ENCODE peak calls at places on chromosomes 12 and 14, in eight cellular contexts. Z is LoVo; A is activated T-cell treated with anti-CD3 and anti-CD28 coated beads for 4 hours; K is iris pigment epithelial cell; Q is activated CD8-positive, alpha-beta memory T cell treated with anti-CD3 and anti-CD28 coated beads for 48 hours; T is KG1; S is A172; G is activated effector memory CD4-positive, alpha-beta T cell treated with Interleukin-2 at 50 U/mL for 16 hours. N is an unnamed sample.

GRCh38 chr14:92039073-92039719 is 663 bp downstream of the TRIP11 start:
- DNase-seq in Z (peak), A (no peak), K (peak), Q (no peak), T (peak), S (peak), G (no peak), N (peak)

GRCh38 chr12:44874981-44875416 is 1.1 kb downstream of the NELL2 start:
- DNase-seq in Z (no peak), A (peak), K (no peak), Q (peak), T (no peak), S (no peak), G (peak), N (no peak)

GRCh38 chr12:17206553-17206952 is 600.6 kb upstream of the LMO3 start:
- DNase-seq in Z (no peak), A (no peak), K (no peak), Q (no peak), T (no peak), S (no peak), G (no peak), N (no peak)

GRCh38 chr12:127416796-127417195 is 850.2 kb upstream of the TMEM132C start:
- DNase-seq in Z (no peak), A (no peak), K (peak), Q (no peak), T (no peak), S (peak), G (no peak), N (no peak)

GRCh38 chr12:52185400-52185967 is 6.3 kb downstream of the KRT80 start:
- DNase-seq in Z (no peak), A (no peak), K (no peak), Q (no peak), T (no peak), S (peak), G (no peak), N (no peak)

GRCh38 chr14:70782361-70782760 is 27.0 kb downstream of the MAP3K9 start:
- DNase-seq in Z (peak), A (no peak), K (peak), Q (no peak), T (peak), S (peak), G (no peak), N (peak)

GRCh38 chr14:36520601-36521525 is 831 bp upstream of the NKX2-1 start:
- DNase-seq in Z (peak), A (no peak), K (peak), Q (no peak), T (no peak), S (no peak), G (no peak), N (peak)

GRCh38 chr14:89336338-89336737 is 80.7 kb downstream of the FOXN3 start:
- DNase-seq in Z (no peak), A (no peak), K (no peak), Q (no peak), T (no peak), S (no peak), G (no peak), N (no peak)

GRCh38 chr12:112616469-112617190 is 174.9 kb upstream of the RPH3A start:
- DNase-seq in Z (no peak), A (no peak), K (no peak), Q (no peak), T (no peak), S (no peak), G (no peak), N (no peak)

GRCh38 chr14:61460853-61461611 is 139.7 kb downstream of the PRKCH start:
- DNase-seq in Z (peak), A (no peak), K (peak), Q (no peak), T (no peak), S (no peak), G (no peak), N (no peak)

GRCh38 chr12:122318607-122319311 is 52.5 kb upstream of the VPS33A start:
- DNase-seq in Z (no peak), A (no peak), K (peak), Q (no peak), T (no peak), S (peak), G (no peak), N (no peak)

GRCh38 chr14:87014854-87015253 is 978.1 kb downstream of the GALC start:
- DNase-seq in Z (no peak), A (no peak), K (no peak), Q (no peak), T (no peak), S (no peak), G (no peak), N (no peak)

GRCh38 chr14:68734231-68734732 is 58.6 kb downstream of the ZFP36L1 start:
- DNase-seq in Z (no peak), A (peak), K (peak), Q (peak), T (peak), S (peak), G (peak), N (peak)

GRCh38 chr12:58757422-58757821 is 162.9 kb downstream of the LRIG3 start:
- DNase-seq in Z (no peak), A (no peak), K (peak), Q (no peak), T (no peak), S (peak), G (no peak), N (peak)